ENCODE peak calls at places on chromosomes 3 and 15, in four cellular contexts. Z is left ventricle myocardium inferior, W is HepG2, O is SJSA1. T is an unnamed sample. For H3K36me3, the result is how much of the 10 kb centered on the place peaks cover.

GRCh38 chr3:175885196-175885766 is 1026.1 kb downstream of the NAALADL2 start:
- DNase-seq in O (no peak), W (no peak), Z (no peak), T (no peak)

GRCh38 chr3:150022406-150023238 is 51.9 kb upstream of the PFN2 start:
- DNase-seq in W (no peak), Z (no peak), O (no peak), T (peak)

GRCh38 chr3:188319569-188319968 is 165.6 kb downstream of the LPP start:
- DNase-seq in Z (no peak), W (peak), O (no peak), T (no peak)

GRCh38 chr3:143344516-143345165 is 225.1 kb downstream of the CHST2 start:
- DNase-seq in W (no peak), O (no peak), Z (no peak), T (no peak)

GRCh38 chr3:101548527-101549105 is 13.1 kb upstream of the TRMT10C start:
- DNase-seq in O (no peak), W (peak), Z (no peak), T (no peak)

GRCh38 chr3:8937064-8938020 is 25.9 kb downstream of the RAD18 start:
- DNase-seq in Z (no peak), W (peak), O (no peak), T (no peak)

GRCh38 chr15:101054991-101055390 is 135.8 kb downstream of the LRRK1 start:
- DNase-seq in W (no peak), O (peak), Z (no peak), T (no peak)

GRCh38 chr3:58260733-58261132 is 23.1 kb downstream of the ABHD6 start:
- DNase-seq in Z (no peak), O (no peak), W (no peak), T (no peak)

GRCh38 chr15:42603978-42604377 is 28.6 kb downstream of the STARD9 start:
- DNase-seq in Z (no peak), O (no peak), W (no peak), T (no peak)

GRCh38 chr3:101643009-101643844 is 33.7 kb downstream of the ZBTB11 start:
- DNase-seq in O (no peak), Z (no peak), W (no peak), T (no peak)

DNA sequence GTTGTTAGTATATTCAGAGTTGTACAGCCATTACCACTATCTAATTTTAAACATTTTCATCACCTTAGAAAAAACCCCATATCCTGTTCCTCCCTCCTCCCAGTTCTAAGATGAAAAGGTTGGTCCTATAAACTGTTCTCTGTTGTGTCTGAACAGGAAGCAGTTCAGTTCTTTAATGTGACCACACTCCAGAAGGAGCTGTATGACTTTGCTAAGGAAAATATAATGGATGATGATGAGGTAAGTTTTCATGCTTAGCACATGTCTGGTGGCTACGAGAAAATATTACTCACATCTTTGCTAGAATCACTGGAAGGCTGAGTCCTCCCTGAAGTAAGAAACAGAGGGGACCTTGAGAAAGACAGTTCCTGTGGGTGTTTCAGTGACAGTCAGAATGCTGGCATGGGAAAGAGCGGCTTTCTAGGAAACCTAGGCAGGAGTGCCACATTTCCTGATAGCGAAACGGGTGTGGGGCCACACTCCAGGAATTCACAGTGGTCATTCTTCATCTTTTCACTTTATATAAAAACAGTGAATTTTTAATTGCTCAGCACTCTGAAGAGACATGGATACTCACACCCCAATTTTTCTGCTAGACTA is 20.3 kb downstream of the CRTAP start:
- DNase-seq in Z (no peak), W (no peak), O (no peak), T (no peak)
- H3K36me3 ChIP-seq in Z (half or more), W (under half), O (half or more), T (under half)

DNA sequence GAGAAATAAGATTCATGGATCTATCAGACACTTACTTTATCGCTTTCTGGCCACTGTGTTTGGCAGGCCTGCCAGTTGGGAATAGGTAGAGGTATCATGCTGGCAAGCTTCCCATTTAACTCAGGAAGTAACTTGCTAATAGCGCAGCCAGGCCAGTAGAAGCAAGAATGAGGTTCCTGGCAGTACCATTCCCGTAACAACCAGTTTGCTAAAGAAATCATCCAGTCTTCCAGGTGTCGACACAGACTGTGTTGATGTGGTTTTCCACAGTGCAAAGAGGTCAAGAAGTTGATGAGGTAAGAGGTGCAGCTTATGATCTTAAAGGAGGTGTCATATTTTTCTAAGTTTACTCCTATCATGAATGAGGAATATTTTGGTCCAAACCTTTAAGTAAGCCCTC is 46.2 kb downstream of the DPH6 start:
- DNase-seq in O (no peak), Z (no peak), W (no peak), T (no peak)
- H3K4me3 ChIP-seq in O (no peak), Z (no peak), W (no peak), T (no peak)

GRCh38 chr3:4664412-4664811 is 171.3 kb downstream of the ITPR1 start:
- DNase-seq in W (no peak), O (no peak), Z (no peak), T (no peak)

GRCh38 chr3:4665197-4665596 is 172.0 kb downstream of the ITPR1 start:
- DNase-seq in W (no peak), Z (no peak), O (no peak), T (no peak)

GRCh38 chr3:4656646-4657318 is 163.6 kb downstream of the ITPR1 start:
- DNase-seq in W (no peak), Z (no peak), O (no peak), T (no peak)

GRCh38 chr3:4656059-4656458 is 162.9 kb downstream of the ITPR1 start:
- DNase-seq in O (peak), W (peak), Z (peak), T (peak)

DNA sequence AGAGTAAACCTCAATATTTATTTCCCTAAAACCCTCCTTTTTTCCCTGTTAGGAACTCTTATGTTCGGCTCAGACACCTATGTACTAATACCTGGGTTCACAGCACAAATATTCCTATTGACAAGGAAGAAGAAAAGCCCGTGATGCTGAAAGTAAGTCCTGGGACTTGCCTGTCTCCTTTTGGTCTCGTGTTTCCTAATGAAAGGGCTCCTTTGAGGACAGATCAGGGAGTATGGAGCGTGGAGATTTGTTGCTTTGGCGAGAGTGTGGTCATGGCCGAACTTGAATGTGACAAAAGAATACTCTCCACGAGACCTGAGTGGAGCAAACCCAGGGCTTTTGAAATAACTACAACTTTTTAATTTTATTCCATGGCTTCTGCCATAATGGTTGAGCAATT is 167.8 kb downstream of the ITPR1 start:
- DNase-seq in O (no peak), Z (no peak), W (no peak), T (no peak)
- H3K36me3 ChIP-seq in O (under half), Z (under half), W (under half), T (under half)

DNA sequence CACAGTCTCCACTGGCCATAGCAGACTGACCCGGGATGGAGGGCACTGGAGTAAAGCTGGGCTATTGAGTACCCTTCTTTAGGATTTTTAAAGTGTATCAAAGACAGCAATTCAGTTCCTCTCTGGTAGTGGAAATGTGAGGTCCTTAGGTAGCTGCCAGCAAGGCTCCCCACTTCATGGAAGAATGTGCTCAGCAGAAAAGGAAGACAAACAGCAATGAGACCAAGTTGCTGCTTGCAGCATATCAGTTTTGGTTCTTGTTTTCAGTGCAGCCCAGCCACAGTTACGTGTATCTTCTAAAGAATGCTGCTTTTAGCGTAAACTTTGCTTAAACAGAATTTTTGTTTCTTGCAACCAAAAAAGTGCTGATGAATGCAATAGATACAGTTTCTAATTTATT is 374.0 kb upstream of the CBLB start:
- DNase-seq in W (no peak), Z (no peak), O (no peak), T (no peak)
- H3K4me3 ChIP-seq in W (no peak), Z (no peak), O (no peak), T (no peak)

T was measured in A673.